ENCODE peak calls at places on chromosome 20, in nine cellular contexts. C is astrocyte of the spinal cord, Y is lower leg skin, Q is progenitor cell of endocrine pancreas, P is cardiac fibroblast, T is psoas muscle, N is ovary, M is pancreas, H is endothelial cell. A is an unnamed sample.

GRCh38 chr20:47278907-47279348 is 77.6 kb downstream of the ZMYND8 start:
- DNase-seq in C (peak; percentile 45), Y (no peak), Q (no peak), P (no peak), T (no peak), N (no peak), M (no peak), H (no peak), A (no peak)

GRCh38 chr20:37407573-37408002 is 61.6 kb downstream of the SRC start:
- DNase-seq in C (no peak), Y (no peak), Q (no peak), P (no peak), T (peak; percentile 45), N (peak; percentile 36), M (no peak), H (no peak), A (no peak)

GRCh38 chr20:18590163-18590562 is 2.3 kb downstream of the DTD1 start:
- DNase-seq in C (no peak), Y (no peak), Q (no peak), P (no peak), T (no peak), N (no peak), M (no peak), H (no peak), A (no peak)

GRCh38 chr20:43844778-43845614 is 69.7 kb upstream of the TOX2 start:
- DNase-seq in C (peak; percentile 65), Y (peak; percentile 54), Q (no peak), P (peak; percentile 95), T (peak; percentile 23), N (peak; percentile 26), M (no peak), H (no peak), A (no peak)

GRCh38 chr20:58228484-58229197 is at the start of gene ANKRD60:
- DNase-seq in C (peak; percentile 68), Y (no peak), Q (no peak), P (no peak), T (no peak), N (no peak), M (no peak), H (peak; percentile 36), A (peak; percentile 51)

GRCh38 chr20:64224344-64225165 is 31.0 kb upstream of the PCMTD2 start:
- DNase-seq in C (peak; percentile 91), Y (no peak), Q (no peak), P (peak; percentile 93), T (no peak), N (no peak), M (no peak), H (no peak), A (no peak)

GRCh38 chr20:32792316-32792715 is 27.4 kb upstream of the MAPRE1 start:
- DNase-seq in C (no peak), Y (no peak), Q (no peak), P (no peak), T (no peak), N (no peak), M (no peak), H (no peak), A (no peak)

GRCh38 chr20:4158466-4159050 is 143.2 kb upstream of the RNF24 start:
- DNase-seq in C (no peak), Y (no peak), Q (no peak), P (no peak), T (no peak), N (no peak), M (no peak), H (no peak), A (no peak)

GRCh38 chr20:17992847-17993508 is 24.2 kb downstream of the MGME1 start:
- DNase-seq in C (no peak), Y (no peak), Q (no peak), P (peak; percentile 48), T (no peak), N (no peak), M (no peak), H (no peak), A (no peak)

GRCh38 chr20:24722586-24722985 is 226.5 kb upstream of the CST7 start:
- DNase-seq in C (no peak), Y (no peak), Q (no peak), P (no peak), T (no peak), N (no peak), M (no peak), H (no peak), A (no peak)

GRCh38 chr20:7359739-7360138 is 580.5 kb downstream of the HAO1 start:
- DNase-seq in C (no peak), Y (no peak), Q (no peak), P (no peak), T (no peak), N (no peak), M (no peak), H (no peak), A (no peak)

GRCh38 chr20:1848378-1848777 is 46.8 kb upstream of the SIRPA start:
- DNase-seq in C (no peak), Y (no peak), Q (no peak), P (no peak), T (no peak), N (no peak), M (no peak), H (no peak), A (no peak)

GRCh38 chr20:46311719-46312074 is 3.4 kb upstream of the CDH22 start:
- DNase-seq in C (no peak), Y (no peak), Q (no peak), P (no peak), T (no peak), N (no peak), M (no peak), H (no peak), A (no peak)

GRCh38 chr20:23586735-23587525 is 18.6 kb upstream of the CST9L start:
- DNase-seq in C (no peak), Y (no peak), Q (no peak), P (no peak), T (no peak), N (no peak), M (no peak), H (no peak), A (no peak)

GRCh38 chr20:44054118-44054517 is 132.9 kb downstream of the JPH2 start:
- DNase-seq in C (no peak), Y (peak; percentile 8), Q (no peak), P (no peak), T (no peak), N (no peak), M (no peak), H (no peak), A (no peak)

GRCh38 chr20:50187403-50188051 is 3.1 kb upstream of the CEBPB start:
- DNase-seq in C (peak; percentile 75), Y (peak; percentile 26), Q (no peak), P (peak; percentile 59), T (no peak), N (peak; percentile 67), M (no peak), H (no peak), A (no peak)

GRCh38 chr20:46802696-46803445 is 91.8 kb upstream of the EYA2 start:
- DNase-seq in C (no peak), Y (no peak), Q (no peak), P (no peak), T (no peak), N (no peak), M (no peak), H (no peak), A (no peak)

GRCh38 chr20:26167499-26167898 is 470.8 kb upstream of the ZNF337 start:
- DNase-seq in C (peak; percentile 47), Y (no peak), Q (no peak), P (peak; percentile 66), T (no peak), N (no peak), M (no peak), H (no peak), A (no peak)

DNA sequence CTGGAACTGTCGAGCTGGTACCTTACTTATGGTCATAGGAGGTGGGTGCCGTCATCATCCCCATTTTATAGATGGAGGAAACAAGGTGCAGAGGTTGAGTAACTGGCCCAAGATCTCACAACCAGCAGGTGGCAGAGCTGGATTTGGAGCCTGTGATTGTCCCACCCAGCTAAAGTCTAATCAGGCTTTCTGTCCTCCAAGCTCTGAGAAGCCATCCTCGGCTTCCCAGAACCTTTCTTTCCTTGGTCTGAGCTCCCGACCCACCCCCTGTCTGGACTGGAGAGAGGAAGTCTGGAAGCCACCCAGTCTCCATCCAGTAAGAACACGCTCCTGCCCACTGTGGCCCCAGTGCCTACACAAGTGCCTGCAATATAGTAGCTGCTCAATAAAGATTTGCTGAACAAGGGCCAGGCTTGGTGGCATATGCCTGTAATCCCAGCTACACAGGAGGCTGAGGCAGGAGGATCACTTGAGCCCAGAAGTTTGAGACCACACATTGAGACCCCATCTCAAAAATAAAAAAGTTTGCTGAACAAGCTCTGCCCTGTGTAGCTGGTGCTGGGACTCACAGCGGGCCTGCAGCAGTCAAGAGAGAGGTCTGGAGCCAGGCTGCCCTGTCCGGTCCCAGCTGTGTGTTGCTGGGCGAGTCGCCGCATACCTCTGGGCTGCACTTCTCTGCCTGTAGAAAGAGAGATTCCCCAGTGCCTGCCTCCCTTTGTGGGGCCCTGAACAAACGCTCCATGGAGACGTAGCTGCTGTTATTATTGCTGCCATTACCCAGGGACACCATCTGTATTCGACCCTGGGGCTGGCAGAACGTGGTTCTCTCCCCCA is 32.5 kb upstream of the DLGAP4 start:
- DNase-seq in C (no peak), Y (no peak), Q (no peak), P (peak; percentile 47), T (no peak), N (no peak), M (no peak), H (no peak), A (no peak)
- TF ChIP-seq CTCF in C (peak; percentile 33), Y (no peak), Q (peak; percentile 23), P (peak; percentile 56), T (peak; percentile 23), N (no peak), M (no peak), H (no peak), A (no peak)

GRCh38 chr20:49046087-49046900 is at the start of gene CSE1L:
- DNase-seq in C (peak; percentile 95), Y (peak; percentile 92), Q (peak; percentile 90), P (peak; percentile 97), T (peak; percentile 94), N (peak; percentile 93), M (peak; percentile 94), H (peak; percentile 97), A (peak; percentile 95)
- TF ChIP-seq CTCF in C (no peak), Y (no peak), Q (peak; percentile 21), P (no peak), T (no peak), N (peak; percentile 70), M (no peak), H (no peak), A (no peak)

GRCh38 chr20:30910937-30911725 is 346.3 kb upstream of the DEFB115 start:
- DNase-seq in C (no peak), Y (no peak), Q (no peak), P (no peak), T (no peak), N (no peak), M (no peak), H (no peak), A (no peak)
- TF ChIP-seq CTCF in C (no peak), Y (no peak), Q (no peak), P (no peak), T (no peak), N (no peak), M (no peak), H (no peak), A (no peak)

DNA sequence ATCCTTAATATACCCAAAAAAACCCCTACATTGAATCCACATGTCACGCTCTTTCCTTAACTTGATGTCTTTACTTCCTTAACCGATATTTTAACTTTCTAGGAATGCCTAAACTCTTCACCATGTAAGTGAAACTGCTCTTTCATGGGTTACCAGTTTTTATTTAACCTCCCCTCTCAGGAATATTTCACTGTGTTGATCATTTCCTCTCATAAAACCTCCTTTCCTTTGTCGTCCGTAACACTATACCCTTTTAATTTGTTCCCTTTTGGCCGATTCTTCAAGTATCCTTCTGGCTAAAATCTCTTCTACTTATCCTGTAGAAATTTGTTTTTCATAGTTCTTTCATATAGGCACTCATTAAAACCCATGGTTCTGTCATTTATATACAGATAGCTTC is 24.6 kb downstream of the SYCP2 start:
- DNase-seq in C (no peak), Y (no peak), Q (no peak), P (no peak), T (no peak), N (no peak), M (no peak), H (no peak), A (no peak)
- TF ChIP-seq CTCF in C (no peak), Y (no peak), Q (no peak), P (no peak), T (no peak), N (no peak), M (no peak), H (no peak), A (no peak)